ENCODE peak calls at places on chromosomes 16 and 17, in four cellular contexts. T is heart right ventricle, D is heart left ventricle, S is tibial artery. I is an unnamed sample. For H3K36me3, the result is how much of the 10 kb centered on the place peaks cover.

GRCh38 chr16:84893467-84893848 is 73.7 kb downstream of the CRISPLD2 start:
- DNase-seq in T (no peak), D (no peak), S (no peak), I (no peak)

GRCh38 chr17:67151717-67152116 is 93.3 kb downstream of the HELZ start:
- DNase-seq in T (no peak), D (no peak), S (no peak), I (no peak)

GRCh38 chr17:5557485-5557884 is 26.8 kb downstream of the NLRP1 start:
- DNase-seq in T (no peak), D (no peak), S (no peak), I (no peak)

GRCh38 chr17:82463881-82464566 is 5.5 kb downstream of the NARF start:
- DNase-seq in T (no peak), D (no peak), S (no peak), I (no peak)

GRCh38 chr16:35011-35775 is 18.2 kb downstream of the POLR3K start:
- DNase-seq in T (no peak), D (peak), S (no peak), I (no peak)

GRCh38 chr17:27602721-27603445 is 28.1 kb upstream of the LGALS9 start:
- DNase-seq in T (peak), D (peak), S (peak), I (peak)

GRCh38 chr17:66310528-66311148 is 8.2 kb downstream of the PRKCA start:
- DNase-seq in T (no peak), D (no peak), S (no peak), I (no peak)

GRCh38 chr16:80992676-80993292 is 13.9 kb downstream of the CMC2 start:
- DNase-seq in T (no peak), D (no peak), S (no peak), I (no peak)

GRCh38 chr17:73952498-73953205 is 250.8 kb upstream of the RPL38 start:
- DNase-seq in T (peak), D (no peak), S (no peak), I (peak)

GRCh38 chr16:71923941-71924690 is 28.8 kb downstream of the IST1 start:
- DNase-seq in T (no peak), D (no peak), S (no peak), I (no peak)

GRCh38 chr16:87436225-87437172 is 44.4 kb downstream of the MAP1LC3B start:
- DNase-seq in T (no peak), D (no peak), S (no peak), I (no peak)

GRCh38 chr16:80611930-80612327 is 71.1 kb downstream of the DYNLRB2 start:
- DNase-seq in T (no peak), D (no peak), S (peak), I (no peak)

GRCh38 chr17:63029520-63029919 is 63.5 kb downstream of the TANC2 start:
- DNase-seq in T (no peak), D (no peak), S (no peak), I (no peak)

GRCh38 chr17:4249452-4250029 is 14.2 kb downstream of the ANKFY1 start:
- DNase-seq in T (no peak), D (no peak), S (no peak), I (no peak)

GRCh38 chr17:58086953-58087352 is 3.7 kb downstream of the DYNLL2 start:
- DNase-seq in T (no peak), D (no peak), S (no peak), I (no peak)

DNA sequence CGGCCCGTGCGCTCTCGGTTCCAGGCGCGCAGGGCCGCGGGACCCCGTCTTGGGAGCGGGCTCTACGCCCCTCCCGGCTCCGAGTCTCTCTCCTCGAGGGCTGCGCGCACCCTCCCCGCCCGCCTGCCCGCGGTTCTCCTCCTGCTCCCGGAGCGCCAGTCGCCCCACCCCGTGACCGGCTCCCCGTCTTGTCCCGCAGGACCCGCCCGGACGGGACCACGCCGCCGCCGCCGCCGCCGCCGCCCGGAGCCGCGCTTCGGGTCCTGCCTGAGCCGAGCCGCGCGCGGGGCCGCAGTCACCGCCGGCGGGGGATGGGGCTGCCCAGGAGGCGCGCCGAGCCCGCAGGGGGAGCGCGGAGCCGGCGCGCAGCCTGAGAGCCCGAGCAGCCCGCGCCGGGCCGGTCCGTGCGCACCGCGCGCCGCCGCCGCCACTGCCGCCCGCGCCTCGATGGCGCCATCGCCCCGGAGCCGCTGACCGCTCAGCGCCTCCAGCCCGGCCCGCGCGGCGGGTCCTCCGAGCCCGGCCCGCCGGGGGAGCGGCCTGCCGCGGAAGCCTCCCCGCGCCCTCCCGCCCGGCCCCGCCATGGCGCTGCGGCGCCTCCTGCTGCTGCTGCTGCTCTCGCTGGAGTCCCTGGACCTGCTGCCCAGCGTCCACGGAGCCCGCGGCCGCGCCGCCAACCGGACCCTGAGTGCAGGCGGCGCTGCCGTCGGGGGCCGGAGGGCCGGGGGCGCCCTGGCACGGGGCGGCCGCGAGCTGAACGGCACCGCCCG is at the start of gene SHISA6:
- DNase-seq in T (no peak), D (no peak), S (no peak), I (no peak)
- TF ChIP-seq CTCF in T (no peak), D (no peak), S (no peak), I (no peak)

GRCh38 chr17:64282753-64283080 is 19.7 kb upstream of the TEX2 start:
- DNase-seq in T (no peak), D (no peak), S (no peak), I (no peak)

GRCh38 chr17:64277831-64278562 is 14.9 kb upstream of the TEX2 start:
- DNase-seq in T (no peak), D (no peak), S (no peak), I (no peak)

GRCh38 chr17:64276961-64277505 is 14.0 kb upstream of the TEX2 start:
- DNase-seq in T (no peak), D (no peak), S (no peak), I (no peak)

GRCh38 chr17:64278614-64279013 is 15.6 kb upstream of the TEX2 start:
- DNase-seq in T (no peak), D (no peak), S (no peak), I (no peak)

GRCh38 chr17:64281962-64282752 is 19.1 kb upstream of the TEX2 start:
- DNase-seq in T (peak), D (no peak), S (no peak), I (peak)
- H3K36me3 ChIP-seq in T (under half), D (under half), S (under half), I (under half)

GRCh38 chr16:86019446-86020047 is 120.6 kb downstream of the IRF8 start:
- DNase-seq in T (no peak), D (no peak), S (peak), I (no peak)
- TF ChIP-seq CTCF in T (no peak), D (no peak), S (no peak), I (no peak)

GRCh38 chr16:29680180-29680598 is 1.2 kb downstream of the QPRT start:
- DNase-seq in T (no peak), D (no peak), S (no peak), I (no peak)

GRCh38 chr16:29674188-29674587 is 4.8 kb upstream of the QPRT start:
- DNase-seq in T (peak), D (no peak), S (no peak), I (peak)

GRCh38 chr16:29675811-29676643 is 3.0 kb upstream of the QPRT start:
- DNase-seq in T (no peak), D (no peak), S (no peak), I (no peak)

GRCh38 chr16:29676989-29677388 is 2.0 kb upstream of the QPRT start:
- DNase-seq in T (no peak), D (no peak), S (no peak), I (no peak)

GRCh38 chr16:29678691-29679267 is at the start of gene QPRT:
- DNase-seq in T (peak), D (peak), S (no peak), I (peak)
- H3K36me3 ChIP-seq in T (under half), D (under half), S (under half), I (under half)

GRCh38 chr16:70383421-70383960 is 36.8 kb downstream of the DDX19A start:
- DNase-seq in T (no peak), D (no peak), S (no peak), I (no peak)

GRCh38 chr16:70378869-70379493 is 32.3 kb downstream of the DDX19A start:
- DNase-seq in T (no peak), D (no peak), S (no peak), I (no peak)

GRCh38 chr16:70380205-70380918 is 33.7 kb downstream of the DDX19A start:
- DNase-seq in T (peak), D (peak), S (peak), I (peak)

GRCh38 chr16:70381604-70382342 is 35.1 kb downstream of the DDX19A start:
- DNase-seq in T (no peak), D (no peak), S (no peak), I (no peak)

GRCh38 chr16:70380919-70381603 is 34.4 kb downstream of the DDX19A start:
- DNase-seq in T (peak), D (peak), S (peak), I (peak)
- TF ChIP-seq CTCF in T (peak), D (no peak), S (no peak), I (peak)

GRCh38 chr16:75626806-75627205 is 3.7 kb upstream of the ADAT1 start:
- DNase-seq in T (no peak), D (no peak), S (no peak), I (no peak)
- H3K36me3 ChIP-seq in T (under half), D (under half), S (half or more), I (half or more)

GRCh38 chr17:7841309-7841621 is 7.2 kb downstream of the KDM6B start:
- DNase-seq in T (no peak), D (no peak), S (no peak), I (no peak)

GRCh38 chr17:7840441-7840840 is 6.4 kb downstream of the KDM6B start:
- DNase-seq in T (no peak), D (no peak), S (no peak), I (no peak)

GRCh38 chr17:7839199-7839889 is 5.3 kb downstream of the KDM6B start:
- DNase-seq in T (no peak), D (no peak), S (no peak), I (no peak)

GRCh38 chr17:7840875-7841274 is 6.9 kb downstream of the KDM6B start:
- DNase-seq in T (no peak), D (no peak), S (peak), I (no peak)

GRCh38 chr17:7839890-7840260 is 5.9 kb downstream of the KDM6B start:
- DNase-seq in T (no peak), D (no peak), S (no peak), I (no peak)
- TF ChIP-seq CTCF in T (no peak), D (no peak), S (no peak), I (no peak)

DNA sequence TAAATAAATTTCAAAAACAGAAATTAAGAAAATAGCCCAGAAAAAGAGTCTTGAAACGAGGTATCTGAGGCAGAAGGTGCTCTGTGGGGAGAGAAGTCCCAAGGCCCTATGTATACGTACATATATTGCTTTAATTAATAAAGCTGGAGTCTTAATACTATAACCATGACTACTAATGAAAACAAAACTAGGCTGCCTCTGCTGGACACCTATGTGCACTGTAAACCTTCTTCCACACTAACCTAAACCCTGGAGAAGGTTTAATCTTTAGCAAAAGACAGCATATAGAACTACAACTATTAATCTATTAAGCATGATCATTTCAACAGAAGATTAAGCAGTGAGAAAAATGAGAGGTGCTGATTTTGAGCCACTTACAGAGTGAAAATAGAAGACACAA is 153.9 kb upstream of the C17orf78 start:
- DNase-seq in T (no peak), D (no peak), S (no peak), I (no peak)
- H3K36me3 ChIP-seq in T (under half), D (under half), S (under half), I (under half)